ENCODE peak calls at places on chromosomes 2 and 18, in four cellular contexts. One of them, this sample, is unnamed. For H3K36me3, the result is how much of the 10 kb centered on the place peaks cover.

GRCh38 chr2:166126014-166126639 is 1.7 kb downstream of the SCN1A start:
- DNase-seq in transverse colon: no peak
- DNase-seq in heart left ventricle: no peak
- DNase-seq in right lobe of liver: no peak
- DNase-seq in this sample: no peak

GRCh38 chr2:109129356-109129920 is 433 bp downstream of the SH3RF3 start:
- DNase-seq in transverse colon: no peak
- DNase-seq in heart left ventricle: peak
- DNase-seq in right lobe of liver: no peak
- DNase-seq in this sample: no peak

GRCh38 chr2:202030676-202031075 is 3.0 kb upstream of the FZD7 start:
- DNase-seq in transverse colon: no peak
- DNase-seq in heart left ventricle: no peak
- DNase-seq in right lobe of liver: no peak
- DNase-seq in this sample: no peak

GRCh38 chr2:236731767-236732580 is 162.3 kb downstream of the ACKR3 start:
- DNase-seq in transverse colon: peak
- DNase-seq in heart left ventricle: peak
- DNase-seq in right lobe of liver: peak
- DNase-seq in this sample: peak

GRCh38 chr2:223925106-223925505 is 20.0 kb downstream of the WDFY1 start:
- DNase-seq in transverse colon: no peak
- DNase-seq in heart left ventricle: no peak
- DNase-seq in right lobe of liver: no peak
- DNase-seq in this sample: no peak

GRCh38 chr2:27518113-27518781 is 21.6 kb downstream of the GCKR start:
- DNase-seq in transverse colon: no peak
- DNase-seq in heart left ventricle: no peak
- DNase-seq in right lobe of liver: no peak
- DNase-seq in this sample: no peak

GRCh38 chr2:191382801-191383200 is 137.6 kb downstream of the MYO1B start:
- DNase-seq in transverse colon: peak
- DNase-seq in heart left ventricle: peak
- DNase-seq in right lobe of liver: no peak
- DNase-seq in this sample: peak

GRCh38 chr2:170711196-170711773 is 3.9 kb upstream of the SP5 start:
- DNase-seq in transverse colon: no peak
- DNase-seq in heart left ventricle: no peak
- DNase-seq in right lobe of liver: no peak
- DNase-seq in this sample: no peak

GRCh38 chr2:98487101-98487805 is 42.6 kb downstream of the INPP4A start:
- DNase-seq in transverse colon: no peak
- DNase-seq in heart left ventricle: no peak
- DNase-seq in right lobe of liver: no peak
- DNase-seq in this sample: no peak

GRCh38 chr2:45011621-45012602 is 2.7 kb upstream of the SIX2 start:
- DNase-seq in transverse colon: no peak
- DNase-seq in heart left ventricle: no peak
- DNase-seq in right lobe of liver: no peak
- DNase-seq in this sample: no peak

GRCh38 chr18:10851824-10852225 is 297.5 kb downstream of the PIEZO2 start:
- DNase-seq in transverse colon: no peak
- DNase-seq in heart left ventricle: no peak
- DNase-seq in right lobe of liver: no peak
- DNase-seq in this sample: no peak

GRCh38 chr2:240730506-240731326 is 39.0 kb downstream of the AQP12A start:
- DNase-seq in transverse colon: no peak
- DNase-seq in heart left ventricle: no peak
- DNase-seq in right lobe of liver: no peak
- DNase-seq in this sample: no peak

GRCh38 chr2:23651187-23651983 is 266.4 kb downstream of the KLHL29 start:
- DNase-seq in transverse colon: no peak
- DNase-seq in heart left ventricle: no peak
- DNase-seq in right lobe of liver: no peak
- DNase-seq in this sample: no peak

GRCh38 chr18:58213931-58214431 is 170.0 kb downstream of the NEDD4L start:
- DNase-seq in transverse colon: no peak
- DNase-seq in heart left ventricle: no peak
- DNase-seq in right lobe of liver: no peak
- DNase-seq in this sample: no peak

GRCh38 chr2:215619989-215620388 is 184.1 kb upstream of the FN1 start:
- DNase-seq in transverse colon: peak
- DNase-seq in heart left ventricle: no peak
- DNase-seq in right lobe of liver: no peak
- DNase-seq in this sample: peak

GRCh38 chr2:182448371-182448770 is 21.5 kb upstream of the PDE1A start:
- DNase-seq in transverse colon: no peak
- DNase-seq in heart left ventricle: no peak
- DNase-seq in right lobe of liver: no peak
- DNase-seq in this sample: no peak

GRCh38 chr2:216503697-216504375 is 5.2 kb downstream of the RPL37A start:
- DNase-seq in transverse colon: no peak
- DNase-seq in heart left ventricle: no peak
- DNase-seq in right lobe of liver: no peak
- DNase-seq in this sample: no peak

GRCh38 chr18:57780318-57781127 is 22.6 kb downstream of the ATP8B1 start:
- DNase-seq in transverse colon: no peak
- DNase-seq in heart left ventricle: no peak
- DNase-seq in right lobe of liver: no peak
- DNase-seq in this sample: no peak

GRCh38 chr2:121184248-121184862 is 100.6 kb downstream of the TFCP2L1 start:
- DNase-seq in transverse colon: no peak
- DNase-seq in heart left ventricle: no peak
- DNase-seq in right lobe of liver: no peak
- DNase-seq in this sample: no peak

GRCh38 chr2:188276255-188276654 is 15.4 kb upstream of the GULP1 start:
- DNase-seq in transverse colon: no peak
- DNase-seq in heart left ventricle: no peak
- DNase-seq in right lobe of liver: no peak
- DNase-seq in this sample: no peak

GRCh38 chr18:3089579-3089978 is 76.6 kb upstream of the LPIN2 start:
- DNase-seq in transverse colon: no peak
- DNase-seq in heart left ventricle: no peak
- DNase-seq in right lobe of liver: no peak
- DNase-seq in this sample: no peak

GRCh38 chr2:17792515-17792914 is 23.7 kb upstream of the MSGN1 start:
- DNase-seq in transverse colon: no peak
- DNase-seq in heart left ventricle: no peak
- DNase-seq in right lobe of liver: no peak
- DNase-seq in this sample: no peak

GRCh38 chr2:22673501-22673900 is 711.5 kb upstream of the KLHL29 start:
- DNase-seq in transverse colon: no peak
- DNase-seq in heart left ventricle: no peak
- DNase-seq in right lobe of liver: no peak
- DNase-seq in this sample: no peak

GRCh38 chr18:12361770-12362378 is 15.2 kb downstream of the AFG3L2 start:
- DNase-seq in transverse colon: no peak
- DNase-seq in heart left ventricle: peak
- DNase-seq in right lobe of liver: no peak
- DNase-seq in this sample: no peak

GRCh38 chr2:207156045-207156444 is 9.7 kb downstream of the KLF7 start:
- DNase-seq in transverse colon: no peak
- DNase-seq in heart left ventricle: no peak
- DNase-seq in right lobe of liver: no peak
- DNase-seq in this sample: no peak

GRCh38 chr2:56127013-56127772 is 56.6 kb upstream of the CCDC85A start:
- DNase-seq in transverse colon: no peak
- DNase-seq in heart left ventricle: no peak
- DNase-seq in right lobe of liver: no peak
- DNase-seq in this sample: no peak

GRCh38 chr2:9889812-9890261 is 46.6 kb downstream of the TAF1B start:
- DNase-seq in transverse colon: no peak
- DNase-seq in heart left ventricle: no peak
- DNase-seq in right lobe of liver: no peak
- DNase-seq in this sample: peak

GRCh38 chr2:8043295-8043694 is 638.6 kb upstream of the ID2 start:
- DNase-seq in transverse colon: no peak
- DNase-seq in heart left ventricle: no peak
- DNase-seq in right lobe of liver: no peak
- DNase-seq in this sample: no peak

GRCh38 chr2:126700073-126700581 is 44.2 kb downstream of the GYPC start:
- DNase-seq in transverse colon: no peak
- DNase-seq in heart left ventricle: no peak
- DNase-seq in right lobe of liver: no peak
- DNase-seq in this sample: no peak

GRCh38 chr2:39696838-39697237 is 31.1 kb downstream of the TMEM178A start:
- DNase-seq in transverse colon: no peak
- DNase-seq in heart left ventricle: no peak
- DNase-seq in right lobe of liver: no peak
- DNase-seq in this sample: no peak

GRCh38 chr18:49055196-49055595 is 104.4 kb upstream of the SMAD7 start:
- DNase-seq in transverse colon: no peak
- DNase-seq in heart left ventricle: no peak
- DNase-seq in right lobe of liver: no peak
- DNase-seq in this sample: no peak

GRCh38 chr18:49052891-49053644 is 102.3 kb upstream of the SMAD7 start:
- DNase-seq in transverse colon: no peak
- DNase-seq in heart left ventricle: no peak
- DNase-seq in right lobe of liver: no peak
- DNase-seq in this sample: no peak

GRCh38 chr18:49059028-49059670 is 108.4 kb upstream of the SMAD7 start:
- DNase-seq in transverse colon: no peak
- DNase-seq in heart left ventricle: no peak
- DNase-seq in right lobe of liver: no peak
- DNase-seq in this sample: no peak

GRCh38 chr18:49051323-49051967 is 100.7 kb upstream of the SMAD7 start:
- DNase-seq in transverse colon: no peak
- DNase-seq in heart left ventricle: no peak
- DNase-seq in right lobe of liver: no peak
- DNase-seq in this sample: no peak

DNA sequence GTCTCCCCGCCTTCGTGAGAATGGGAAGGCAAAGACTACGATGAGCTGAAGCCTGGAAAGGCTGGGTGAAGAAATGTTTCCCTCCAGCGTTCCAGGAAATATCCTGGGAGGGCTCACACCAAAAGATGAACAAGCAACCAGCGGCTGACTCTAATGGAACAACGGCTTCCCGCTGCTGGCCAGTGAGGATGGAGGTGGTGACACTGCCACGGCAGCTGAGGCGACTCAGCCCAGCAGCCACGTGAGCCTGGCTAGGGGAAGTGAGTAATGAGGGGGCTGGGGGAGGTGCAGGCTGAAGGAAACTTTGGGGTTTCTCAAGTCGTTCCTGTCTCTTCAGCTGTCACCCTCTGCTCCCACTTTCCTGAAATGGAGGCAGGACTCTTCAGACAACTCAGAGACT is 105.0 kb upstream of the SMAD7 start:
- DNase-seq in transverse colon: peak
- DNase-seq in heart left ventricle: peak
- DNase-seq in right lobe of liver: peak
- DNase-seq in this sample: peak
- TF ChIP-seq POLR2A in transverse colon: no peak
- TF ChIP-seq POLR2A in heart left ventricle: no peak
- TF ChIP-seq POLR2A in right lobe of liver: no peak
- TF ChIP-seq POLR2A in this sample: no peak

GRCh38 chr2:28990445-28990844 is 9.3 kb downstream of the TOGARAM2 start:
- DNase-seq in transverse colon: no peak
- DNase-seq in heart left ventricle: no peak
- DNase-seq in right lobe of liver: peak
- DNase-seq in this sample: no peak

GRCh38 chr2:28993211-28993960 is 12.3 kb downstream of the TOGARAM2 start:
- DNase-seq in transverse colon: peak
- DNase-seq in heart left ventricle: no peak
- DNase-seq in right lobe of liver: no peak
- DNase-seq in this sample: peak

GRCh38 chr2:28991021-28991420 is 9.9 kb downstream of the TOGARAM2 start:
- DNase-seq in transverse colon: peak
- DNase-seq in heart left ventricle: no peak
- DNase-seq in right lobe of liver: no peak
- DNase-seq in this sample: no peak

GRCh38 chr2:28991462-28991861 is 10.4 kb downstream of the TOGARAM2 start:
- DNase-seq in transverse colon: no peak
- DNase-seq in heart left ventricle: no peak
- DNase-seq in right lobe of liver: no peak
- DNase-seq in this sample: no peak

DNA sequence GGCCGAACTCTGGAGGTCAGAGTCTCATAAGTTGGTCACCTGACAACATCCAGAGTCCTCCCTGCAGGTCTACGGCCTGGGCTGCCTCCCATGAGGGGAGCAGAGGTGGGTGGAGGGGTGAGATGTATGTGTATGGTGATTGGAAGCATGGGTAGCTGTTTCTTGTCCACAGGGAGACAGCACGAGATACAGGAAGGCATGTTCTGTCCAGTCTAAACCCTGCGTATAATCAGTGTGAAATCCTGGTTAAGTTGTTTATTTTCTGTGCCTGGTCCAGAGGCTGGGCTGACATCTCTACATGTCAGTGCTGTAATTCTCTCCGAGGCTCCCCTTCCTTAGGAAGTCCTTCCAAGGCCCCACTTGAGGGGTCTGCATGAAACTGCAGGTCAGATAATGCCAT is 8.9 kb downstream of the TOGARAM2 start:
- DNase-seq in transverse colon: no peak
- DNase-seq in heart left ventricle: no peak
- DNase-seq in right lobe of liver: peak
- DNase-seq in this sample: no peak
- H3K27ac ChIP-seq in transverse colon: peak
- H3K27ac ChIP-seq in heart left ventricle: no peak
- H3K27ac ChIP-seq in right lobe of liver: no peak
- H3K27ac ChIP-seq in this sample: no peak

GRCh38 chr2:95348609-95349567 is 51.7 kb downstream of the KCNIP3 start:
- DNase-seq in transverse colon: no peak
- DNase-seq in heart left ventricle: peak
- DNase-seq in right lobe of liver: no peak
- DNase-seq in this sample: no peak
- H3K36me3 ChIP-seq in transverse colon: under half
- H3K36me3 ChIP-seq in heart left ventricle: under half
- H3K36me3 ChIP-seq in right lobe of liver: under half
- H3K36me3 ChIP-seq in this sample: under half

DNA sequence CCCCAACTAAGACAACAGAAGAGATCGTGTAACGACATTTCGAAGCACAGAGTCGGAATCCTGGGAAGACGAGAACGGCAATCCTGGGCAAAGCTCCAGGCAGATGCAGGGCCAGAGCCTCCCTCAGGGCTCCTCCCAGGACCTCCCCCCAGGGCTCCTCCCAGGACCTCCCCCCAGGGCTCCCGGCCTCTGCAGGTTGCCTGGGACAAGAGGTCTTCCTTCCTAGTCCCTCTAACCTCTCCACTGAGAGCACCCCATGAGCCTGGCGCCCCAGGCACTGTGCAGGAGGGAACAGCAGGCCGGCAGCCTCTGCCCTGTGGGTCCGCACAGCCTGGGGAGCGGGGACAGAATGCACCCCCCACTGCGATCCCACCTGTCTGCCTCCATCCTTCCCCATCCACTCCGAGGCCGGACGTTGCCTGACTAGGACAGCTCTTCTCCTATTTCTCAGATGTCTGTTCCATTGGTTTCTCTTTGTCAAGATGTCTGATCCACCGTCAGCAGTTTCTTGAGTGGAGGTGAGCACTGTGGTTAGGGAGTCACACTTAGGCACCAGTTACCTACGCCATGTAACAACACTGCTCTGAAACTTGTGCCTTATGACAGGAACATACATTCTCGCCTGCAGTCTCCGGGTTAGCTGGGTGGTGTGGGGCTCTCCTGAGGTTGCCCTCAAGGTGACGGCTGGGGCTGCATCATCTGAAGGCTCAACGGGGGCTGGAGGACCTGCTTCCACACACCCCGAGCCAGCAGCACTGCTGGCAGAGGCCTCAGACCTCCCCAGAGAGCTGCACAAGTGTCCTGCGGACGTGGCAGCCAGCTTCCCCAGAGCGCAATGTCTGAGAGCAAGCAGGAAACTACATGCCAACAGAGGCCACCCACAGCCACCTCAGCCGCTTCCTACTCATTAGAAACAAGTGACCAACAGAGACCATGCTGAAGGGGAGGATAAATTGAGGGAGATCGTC is 28.9 kb downstream of the ADI1 start:
- DNase-seq in transverse colon: no peak
- DNase-seq in heart left ventricle: peak
- DNase-seq in right lobe of liver: no peak
- DNase-seq in this sample: no peak
- TF ChIP-seq POLR2A in transverse colon: no peak
- TF ChIP-seq POLR2A in heart left ventricle: no peak
- TF ChIP-seq POLR2A in right lobe of liver: no peak
- TF ChIP-seq POLR2A in this sample: no peak

This sample was measured in body of pancreas.